ENCODE peak calls at places on chromosomes 13 and 19, in six cellular contexts. Z, I, E, F, D and C are unnamed samples.

GRCh38 chr19:37926255-37926654 is 19.2 kb downstream of the SIPA1L3 start:
- DNase-seq in Z (no peak), I (no peak), E (no peak), F (no peak), D (no peak), C (no peak)

GRCh38 chr13:102276479-102276878 is 125.4 kb downstream of the FGF14 start:
- DNase-seq in Z (no peak), I (no peak), E (no peak), F (no peak), D (no peak), C (no peak)

GRCh38 chr19:1882089-1882785 is 3.1 kb downstream of the ABHD17A start:
- DNase-seq in Z (no peak), I (no peak), E (no peak), F (no peak), D (no peak), C (no peak)

GRCh38 chr13:112481458-112481857 is 105.3 kb downstream of the SPACA7 start:
- DNase-seq in Z (no peak), I (no peak), E (no peak), F (no peak), D (no peak), C (no peak)

GRCh38 chr13:23500858-23501257 is 67.4 kb upstream of the SACS start:
- DNase-seq in Z (no peak), I (no peak), E (no peak), F (no peak), D (no peak), C (no peak)

GRCh38 chr13:108987488-108987887 is 358.1 kb downstream of the MYO16 start:
- DNase-seq in Z (no peak), I (no peak), E (no peak), F (no peak), D (no peak), C (no peak)

GRCh38 chr19:45170146-45171106 is 7.6 kb downstream of the TRAPPC6A start:
- DNase-seq in Z (no peak), I (no peak), E (no peak), F (no peak), D (no peak), C (no peak)

GRCh38 chr13:95137096-95137495 is 164.2 kb downstream of the ABCC4 start:
- DNase-seq in Z (no peak), I (no peak), E (no peak), F (no peak), D (no peak), C (no peak)

GRCh38 chr13:23488442-23488841 is 54.9 kb upstream of the SACS start:
- DNase-seq in Z (no peak), I (no peak), E (no peak), F (no peak), D (no peak), C (no peak)

GRCh38 chr13:92345627-92346026 is 881.0 kb upstream of the GPC6 start:
- DNase-seq in Z (no peak), I (no peak), E (no peak), F (no peak), D (no peak), C (no peak)

GRCh38 chr19:4119763-4120162 is 4.2 kb downstream of the MAP2K2 start:
- DNase-seq in Z (no peak), I (no peak), E (no peak), F (no peak), D (no peak), C (no peak)

GRCh38 chr19:17680235-17680722 is 7.9 kb downstream of the UNC13A start:
- DNase-seq in Z (peak; percentile 60), I (peak; percentile 78), E (peak; percentile 82), F (peak; percentile 31), D (peak; percentile 87), C (peak; percentile 84)

GRCh38 chr13:28492527-28493367 is 2.2 kb downstream of the FLT1 start:
- DNase-seq in Z (no peak), I (no peak), E (no peak), F (no peak), D (no peak), C (no peak)

GRCh38 chr13:99218545-99218944 is 17.9 kb downstream of the UBAC2 start:
- DNase-seq in Z (no peak), I (no peak), E (no peak), F (peak; percentile 81), D (peak; percentile 78), C (peak; percentile 85)

GRCh38 chr13:99218969-99219368 is 18.3 kb downstream of the UBAC2 start:
- DNase-seq in Z (no peak), I (no peak), E (no peak), F (no peak), D (no peak), C (no peak)

GRCh38 chr13:99218126-99218525 is 17.5 kb downstream of the UBAC2 start:
- DNase-seq in Z (no peak), I (no peak), E (no peak), F (no peak), D (no peak), C (no peak)

GRCh38 chr13:99221567-99222239 is 21.0 kb downstream of the UBAC2 start:
- DNase-seq in Z (no peak), I (no peak), E (no peak), F (no peak), D (no peak), C (no peak)

DNA sequence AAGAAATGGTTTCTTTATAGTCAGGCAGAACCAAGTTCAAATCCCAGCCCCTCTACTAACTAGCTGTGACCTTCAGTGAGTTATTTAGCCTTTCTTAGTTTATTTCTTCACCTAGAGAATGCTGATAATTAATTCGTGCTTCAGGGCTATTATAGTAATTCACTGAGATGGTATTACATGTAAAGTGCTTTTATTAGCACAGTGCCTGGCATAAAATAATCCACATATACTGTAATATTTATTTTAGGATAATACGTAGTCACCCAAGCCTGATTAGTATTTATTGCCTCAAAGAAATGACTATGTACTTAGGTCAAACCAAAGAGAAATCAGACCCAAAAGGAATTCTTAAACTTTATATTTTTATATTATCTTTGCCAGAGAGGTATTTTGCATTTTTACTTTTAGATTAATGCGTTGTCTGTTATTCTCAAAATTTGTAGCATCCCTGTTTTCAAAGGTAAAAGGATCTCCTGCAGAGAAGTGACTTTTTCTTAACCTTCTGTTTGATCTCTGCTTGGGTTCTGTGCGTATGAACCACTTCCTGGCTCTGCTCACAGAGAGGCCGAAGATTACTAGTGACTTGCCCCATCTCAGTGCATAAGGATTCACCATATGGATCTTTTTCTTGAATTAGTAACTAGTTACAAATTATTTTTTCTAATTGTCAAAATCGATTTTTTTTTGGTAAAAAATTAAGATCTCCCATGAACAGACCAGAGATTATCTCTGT is 19.7 kb downstream of the UBAC2 start:
- DNase-seq in Z (no peak), I (no peak), E (no peak), F (no peak), D (no peak), C (no peak)
- H3K27ac ChIP-seq in Z (peak overlapping the region; percentile 24), I (no peak overlapping the region), E (no peak overlapping the region), F (no peak overlapping the region), D (peak overlapping the region; percentile 33), C (no peak overlapping the region)

DNA sequence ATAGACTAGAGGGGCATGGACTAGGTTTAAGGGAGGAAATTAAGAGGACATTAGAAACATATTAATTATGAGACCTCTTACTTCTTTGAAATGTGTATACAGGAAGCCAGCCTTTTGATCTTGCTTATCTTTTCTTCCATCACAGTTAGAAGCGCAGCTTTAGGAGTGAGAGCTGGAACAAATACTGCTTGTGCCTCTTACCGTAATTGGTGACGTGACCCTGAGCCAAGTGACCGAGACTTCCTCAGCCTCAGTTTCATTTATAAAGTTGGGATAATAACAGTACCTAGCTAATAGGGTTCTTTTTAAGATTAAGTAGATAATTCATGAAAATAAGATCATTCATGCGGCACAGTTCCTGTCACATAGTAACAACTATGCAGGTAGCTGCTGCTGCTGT is 18.5 kb downstream of the FREM2 start:
- DNase-seq in Z (no peak), I (no peak), E (no peak), F (no peak), D (no peak), C (no peak)
- TF ChIP-seq CTCF in Z (no peak), I (no peak), E (no peak), F (no peak), D (no peak), C (no peak)

GRCh38 chr13:20193924-20194631 is 1.3 kb upstream of the GJB2 start:
- DNase-seq in Z (no peak), I (peak; percentile 62), E (no peak), F (no peak), D (no peak), C (no peak)

GRCh38 chr13:20191902-20192469 is 752 bp downstream of the GJB2 start:
- DNase-seq in Z (no peak), I (peak; percentile 81), E (no peak), F (peak; percentile 38), D (no peak), C (peak; percentile 21)

GRCh38 chr13:20191311-20191901 is 1.3 kb downstream of the GJB2 start:
- DNase-seq in Z (no peak), I (peak; percentile 65), E (no peak), F (peak; percentile 23), D (no peak), C (no peak)

GRCh38 chr13:20193142-20193923 is 595 bp upstream of the GJB2 start:
- DNase-seq in Z (no peak), I (peak; percentile 56), E (no peak), F (no peak), D (no peak), C (no peak)

DNA sequence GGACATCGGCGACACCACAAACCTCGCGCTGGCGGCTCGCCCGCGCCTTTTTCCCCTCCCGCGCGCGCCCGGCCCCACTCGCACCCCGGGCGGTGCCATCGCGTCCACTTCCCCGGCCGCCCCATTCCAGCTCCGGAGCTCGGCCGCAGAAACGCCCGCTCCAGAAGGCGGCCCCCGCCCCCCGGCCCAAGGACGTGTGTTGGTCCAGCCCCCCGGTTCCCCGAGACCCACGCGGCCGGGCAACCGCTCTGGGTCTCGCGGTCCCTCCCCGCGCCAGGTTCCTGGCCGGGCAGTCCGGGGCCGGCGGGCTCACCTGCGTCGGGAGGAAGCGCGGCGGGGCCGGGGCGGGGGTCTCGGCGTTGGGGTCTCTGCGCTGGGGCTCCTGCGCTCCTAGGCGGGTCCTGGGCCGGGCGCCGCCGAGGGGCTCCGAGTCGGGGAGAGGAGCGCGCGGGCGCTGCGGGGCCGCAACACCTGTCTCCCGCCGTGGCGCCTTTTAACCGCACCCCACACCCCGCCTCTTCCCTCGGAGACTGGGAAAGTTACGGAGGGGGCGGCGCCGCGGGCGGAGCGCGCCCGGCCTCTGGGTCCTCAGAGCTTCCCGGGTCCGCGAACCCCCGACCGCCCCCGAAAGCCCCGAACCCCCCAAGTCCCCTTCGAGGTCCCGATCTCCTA is at the start of gene GJB2:
- DNase-seq in Z (no peak), I (peak; percentile 69), E (no peak), F (peak; percentile 25), D (no peak), C (no peak)
- H3K27ac ChIP-seq in Z (no peak within 1 kb of the TSS), I (no peak within 1 kb of the TSS), E (no peak within 1 kb of the TSS), F (no peak within 1 kb of the TSS), D (no peak within 1 kb of the TSS), C (no peak within 1 kb of the TSS)

DNA sequence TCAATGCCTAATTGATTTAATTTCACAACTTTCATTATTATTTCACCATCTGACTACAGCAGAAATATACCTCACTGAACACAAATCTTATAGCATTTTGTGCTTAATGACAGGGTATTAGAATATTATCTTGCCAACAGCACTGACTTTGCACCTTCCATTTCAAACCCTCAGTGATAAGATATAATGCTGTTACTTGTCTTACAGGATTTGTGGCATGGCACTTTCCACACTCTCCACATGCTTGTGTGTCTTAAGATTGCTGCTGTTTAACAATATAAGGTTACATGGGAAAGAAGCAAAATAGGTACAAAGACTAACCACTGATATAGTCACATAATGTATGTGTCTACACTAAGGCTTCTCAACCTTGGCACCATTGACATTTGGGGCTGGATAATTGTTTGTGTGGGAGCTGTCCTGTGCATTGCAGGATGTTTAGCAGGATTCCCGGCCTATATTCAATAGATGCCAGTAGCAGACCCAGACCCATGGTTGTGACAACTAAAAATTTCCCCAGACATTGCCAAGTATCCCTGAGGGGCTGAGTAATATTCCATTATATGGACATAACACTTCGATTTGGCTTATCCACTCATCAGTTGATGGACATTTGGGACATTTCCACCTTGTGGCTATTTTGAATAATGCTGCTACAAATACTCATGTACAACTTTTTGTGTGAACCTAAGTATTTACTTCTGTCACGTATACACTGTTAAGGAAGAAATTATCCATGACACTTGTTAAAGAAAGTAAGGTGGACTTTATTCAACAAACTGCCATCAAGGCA is 5.7 kb upstream of the DIAPH3 start:
- DNase-seq in Z (no peak), I (no peak), E (no peak), F (no peak), D (no peak), C (no peak)
- TF ChIP-seq CTCF in Z (no peak), I (peak; percentile 54), E (no peak), F (no peak), D (no peak), C (no peak)